ENCODE peak calls at places on chromosome 1, in five cellular contexts. Q, A, G, Y and I are unnamed samples.

GRCh38 chr1:247266053-247266452 is 10.2 kb downstream of the VN1R5 start:
- DNase-seq in Q (no peak), A (no peak), G (no peak), Y (no peak), I (no peak)

GRCh38 chr1:39141925-39142324 is 62.6 kb upstream of the MACF1 start:
- DNase-seq in Q (no peak), A (no peak), G (no peak), Y (no peak), I (no peak)

GRCh38 chr1:168688679-168689657 is 40.0 kb downstream of the DPT start:
- DNase-seq in Q (no peak), A (no peak), G (no peak), Y (no peak), I (no peak)

GRCh38 chr1:1244192-1244811 is 2.2 kb downstream of the C1QTNF12 start:
- DNase-seq in Q (no peak), A (no peak), G (peak; percentile 69), Y (no peak), I (no peak)

GRCh38 chr1:231108500-231109254 is 53.2 kb upstream of the TRIM67 start:
- DNase-seq in Q (no peak), A (no peak), G (no peak), Y (no peak), I (no peak)

GRCh38 chr1:81391100-81391828 is 409.5 kb upstream of the ADGRL2 start:
- DNase-seq in Q (no peak), A (no peak), G (no peak), Y (no peak), I (no peak)

GRCh38 chr1:27971674-27972073 is 11.9 kb downstream of the XKR8 start:
- DNase-seq in Q (no peak), A (no peak), G (peak; percentile 9), Y (no peak), I (no peak)

GRCh38 chr1:12435639-12436344 is 182.2 kb downstream of the DHRS3 start:
- DNase-seq in Q (no peak), A (no peak), G (no peak), Y (no peak), I (no peak)

GRCh38 chr1:226447932-226448670 is 40.2 kb upstream of the PARP1 start:
- DNase-seq in Q (no peak), A (no peak), G (no peak), Y (no peak), I (no peak)

GRCh38 chr1:35795295-35795694 is 12.5 kb upstream of the AGO4 start:
- DNase-seq in Q (no peak), A (no peak), G (no peak), Y (no peak), I (no peak)

GRCh38 chr1:98706173-98706848 is 44.8 kb downstream of the SNX7 start:
- DNase-seq in Q (no peak), A (no peak), G (no peak), Y (no peak), I (no peak)

GRCh38 chr1:98177751-98178150 is 256.9 kb upstream of the DPYD start:
- DNase-seq in Q (no peak), A (no peak), G (peak; percentile 5), Y (no peak), I (no peak)

GRCh38 chr1:151854658-151855057 is 1.1 kb upstream of the THEM5 start:
- DNase-seq in Q (no peak), A (no peak), G (no peak), Y (no peak), I (no peak)

GRCh38 chr1:86706018-86706417 is 1.6 kb downstream of the SH3GLB1 start:
- DNase-seq in Q (no peak), A (no peak), G (peak; percentile 58), Y (no peak), I (no peak)

GRCh38 chr1:170623171-170623570 is 40.8 kb upstream of the PRRX1 start:
- DNase-seq in Q (no peak), A (no peak), G (no peak), Y (no peak), I (no peak)

GRCh38 chr1:2132222-2133038 is 62.1 kb downstream of the FAAP20 start:
- DNase-seq in Q (peak; percentile 56), A (no peak), G (no peak), Y (no peak), I (no peak)

GRCh38 chr1:7225711-7226505 is 440.7 kb downstream of the CAMTA1 start:
- DNase-seq in Q (no peak), A (no peak), G (no peak), Y (no peak), I (no peak)

GRCh38 chr1:12475947-12476346 is 142.1 kb downstream of the DHRS3 start:
- DNase-seq in Q (no peak), A (no peak), G (peak; percentile 85), Y (no peak), I (no peak)

GRCh38 chr1:179870870-179871269 is 6.7 kb downstream of the TOR1AIP2 start:
- DNase-seq in Q (no peak), A (no peak), G (no peak), Y (no peak), I (no peak)

GRCh38 chr1:32063261-32063681 is 9.5 kb upstream of the TMEM39B start:
- DNase-seq in Q (no peak), A (no peak), G (peak; percentile 62), Y (no peak), I (no peak)

GRCh38 chr1:93667642-93668041 is 14.0 kb downstream of the BCAR3 start:
- DNase-seq in Q (no peak), A (no peak), G (no peak), Y (no peak), I (no peak)